ENCODE peak calls at places on chromosomes 1 and 21, in five cellular contexts. G is lower lobe of right lung, C is GM23248, I is NCI-H526, F is NCI-H510A treated with DMSO at 0.1 percent for 48 hours. E is an unnamed sample.

GRCh38 chr21:37921091-37921490 is 4.8 kb upstream of the KCNJ6 start:
- DNase-seq in C (peak; percentile 49), G (no peak), F (no peak), I (no peak), E (no peak)

GRCh38 chr21:37532868-37533780 is 166.6 kb downstream of the DYRK1A start:
- DNase-seq in F (no peak), I (no peak), G (no peak), C (peak; percentile 23), E (no peak)

GRCh38 chr1:35577071-35577998 is 4.2 kb downstream of the TFAP2E start:
- DNase-seq in C (peak; percentile 44), I (no peak), G (peak; percentile 76), F (no peak), E (no peak)

GRCh38 chr1:9717193-9718005 is 65.9 kb downstream of the PIK3CD start:
- DNase-seq in G (peak; percentile 85), C (no peak), I (no peak), F (peak; percentile 74), E (no peak)

GRCh38 chr1:15944308-15945010 is 31.4 kb downstream of the ZBTB17 start:
- DNase-seq in G (no peak), F (no peak), C (no peak), I (no peak), E (no peak)

GRCh38 chr1:172356620-172357019 is 63.9 kb upstream of the C1orf105 start:
- DNase-seq in I (no peak), C (peak; percentile 61), G (no peak), F (no peak), E (no peak)

GRCh38 chr1:164754088-164754600 is 195.2 kb downstream of the PBX1 start:
- DNase-seq in C (peak; percentile 68), I (no peak), G (no peak), F (no peak), E (no peak)

GRCh38 chr1:29356663-29357062 is 120.3 kb downstream of the PTPRU start:
- DNase-seq in F (no peak), C (no peak), I (no peak), G (no peak), E (no peak)

GRCh38 chr1:237032029-237032428 is 10.0 kb upstream of the RYR2 start:
- DNase-seq in F (no peak), G (no peak), I (no peak), C (no peak), E (no peak)

GRCh38 chr1:7378346-7379130 is 392.6 kb upstream of the VAMP3 start:
- DNase-seq in F (peak; percentile 83), I (peak; percentile 38), G (no peak), C (no peak), E (no peak)

GRCh38 chr1:17234405-17234804 is 14.5 kb upstream of the PADI3 start:
- DNase-seq in G (no peak), C (no peak), I (no peak), F (no peak), E (no peak)

GRCh38 chr1:8351693-8352470 is 34.0 kb downstream of the SLC45A1 start:
- DNase-seq in F (peak; percentile 31), I (no peak), C (peak; percentile 44), G (no peak), E (no peak)

GRCh38 chr21:33309778-33310177 is 15.0 kb upstream of the IFNAR1 start:
- DNase-seq in I (no peak), G (no peak), F (no peak), C (no peak), E (no peak)

GRCh38 chr1:11550664-11551283 is 71.8 kb downstream of the DISP3 start:
- DNase-seq in I (no peak), G (no peak), F (no peak), C (peak; percentile 83), E (no peak)

GRCh38 chr1:47630346-47630745 is 192.5 kb downstream of the FOXD2 start:
- DNase-seq in F (no peak), C (no peak), I (no peak), G (no peak), E (no peak)

GRCh38 chr1:12548279-12549105 is 69.5 kb downstream of the DHRS3 start:
- DNase-seq in I (no peak), F (no peak), G (peak; percentile 42), C (no peak), E (no peak)

GRCh38 chr1:204265665-204266064 is 51.9 kb upstream of the GOLT1A start:
- DNase-seq in F (no peak), C (no peak), I (no peak), G (no peak), E (no peak)

GRCh38 chr1:242764161-242764560 is 239.7 kb upstream of the PLD5 start:
- DNase-seq in F (no peak), I (no peak), C (no peak), G (no peak), E (no peak)

GRCh38 chr21:45507523-45507875 is 34.7 kb downstream of the SLC19A1 start:
- DNase-seq in F (no peak), I (no peak), C (no peak), G (no peak), E (no peak)

GRCh38 chr1:200150721-200151120 is 123.2 kb downstream of the NR5A2 start:
- DNase-seq in F (no peak), G (peak; percentile 52), I (no peak), C (peak; percentile 90), E (peak; percentile 25)

GRCh38 chr1:199522338-199522737 is 505.2 kb upstream of the NR5A2 start:
- DNase-seq in G (no peak), C (peak; percentile 18), I (no peak), F (no peak), E (no peak)

GRCh38 chr1:166974647-166975345 is 544 bp downstream of the ILDR2 start:
- DNase-seq in F (peak; percentile 40), C (no peak), G (no peak), I (no peak), E (no peak)

GRCh38 chr1:99268021-99268420 is 3.7 kb downstream of the PLPPR4 start:
- DNase-seq in I (no peak), F (no peak), G (no peak), C (peak; percentile 58), E (no peak)

GRCh38 chr1:205314986-205315618 is 6.4 kb downstream of the NUAK2 start:
- DNase-seq in G (no peak), I (no peak), F (peak; percentile 39), C (no peak), E (no peak)

E was measured in NCI-H1930.